ENCODE peak calls at places on chromosome 1, in nine cellular contexts. N is Right ventricle myocardium superior; K is MCF 10A; M is 8988T; S is fibroblast of villous mesenchyme; W is activated naive CD8-positive, alpha-beta T cell treated with anti-CD3 and anti-CD28 coated beads for 36 hours; J is occipital lobe; B is colonic mucosa; L is hippocampal formation. C is an unnamed sample.

GRCh38 chr1:9842781-9843575 is 19.2 kb upstream of the CLSTN1 start:
- DNase-seq in B (peak), L (no peak), S (no peak), W (no peak), N (peak), J (no peak), M (no peak), K (peak), C (peak)

GRCh38 chr1:112445591-112445990 is 49.6 kb downstream of the CTTNBP2NL start:
- DNase-seq in S (no peak), K (no peak), M (no peak), J (no peak), L (no peak), B (no peak), N (no peak), W (no peak), C (no peak)

GRCh38 chr1:44707112-44707881 is 23.7 kb downstream of the RNU5D-1 start:
- DNase-seq in M (no peak), N (no peak), L (no peak), W (no peak), J (no peak), S (peak), K (peak), B (no peak), C (no peak)

GRCh38 chr1:236689713-236690569 is 3.6 kb downstream of the ACTN2 start:
- DNase-seq in M (no peak), S (no peak), N (peak), W (no peak), K (no peak), J (no peak), B (no peak), L (no peak), C (no peak)

GRCh38 chr1:161439280-161440232 is 65.7 kb upstream of the FCGR2A start:
- DNase-seq in N (no peak), M (peak), B (peak), J (no peak), W (peak), K (peak), S (no peak), L (no peak), C (peak)

GRCh38 chr1:241464985-241465384 is 54.6 kb downstream of the FH start:
- DNase-seq in N (no peak), B (no peak), W (no peak), M (no peak), J (no peak), K (no peak), S (no peak), L (no peak), C (no peak)

GRCh38 chr1:53084589-53084971 is 22.6 kb downstream of the PODN start:
- DNase-seq in N (no peak), B (no peak), L (no peak), J (no peak), W (no peak), K (no peak), M (no peak), S (no peak), C (no peak)

GRCh38 chr1:15803380-15803779 is 4.1 kb downstream of the UQCRHL start:
- DNase-seq in M (no peak), K (peak), S (no peak), N (no peak), W (peak), B (no peak), J (no peak), L (no peak), C (no peak)

GRCh38 chr1:68085752-68086151 is 35.3 kb upstream of the DIRAS3 start:
- DNase-seq in B (no peak), K (no peak), J (no peak), W (no peak), N (no peak), S (no peak), M (no peak), L (no peak), C (no peak)

GRCh38 chr1:241411056-241411775 is 54.2 kb upstream of the RGS7 start:
- DNase-seq in J (no peak), W (no peak), K (peak), L (no peak), N (no peak), M (no peak), S (peak), B (no peak), C (no peak)

C was measured in lower leg skin.